ENCODE peak calls at places on chromosomes 7 and 10, in six cellular contexts. One of them, this sample, is unnamed. For H3K27me3, the result is how much of the 10 kb centered on the place peaks cover.

GRCh38 chr10:12954866-12955265 is 46.6 kb downstream of the CCDC3 start:
- DNase-seq in spleen: no peak
- DNase-seq in SK-N-SH: no peak
- DNase-seq in ovary: no peak
- DNase-seq in suprapubic skin: no peak
- DNase-seq in AG04450: no peak
- DNase-seq in this sample: no peak

GRCh38 chr7:80950550-80950967 is 31.7 kb upstream of the SEMA3C start:
- DNase-seq in spleen: no peak
- DNase-seq in SK-N-SH: no peak
- DNase-seq in ovary: no peak
- DNase-seq in suprapubic skin: no peak
- DNase-seq in AG04450: no peak
- DNase-seq in this sample: no peak

GRCh38 chr7:17392846-17393245 is 94.4 kb downstream of the AHR start:
- DNase-seq in spleen: no peak
- DNase-seq in SK-N-SH: no peak
- DNase-seq in ovary: no peak
- DNase-seq in suprapubic skin: no peak
- DNase-seq in AG04450: peak
- DNase-seq in this sample: no peak

GRCh38 chr7:116810267-116811116 is 51.9 kb upstream of the CAPZA2 start:
- DNase-seq in spleen: no peak
- DNase-seq in SK-N-SH: no peak
- DNase-seq in ovary: no peak
- DNase-seq in suprapubic skin: no peak
- DNase-seq in AG04450: no peak
- DNase-seq in this sample: peak

GRCh38 chr10:35574924-35575352 is 30.2 kb upstream of the GJD4 start:
- DNase-seq in spleen: no peak
- DNase-seq in SK-N-SH: no peak
- DNase-seq in ovary: no peak
- DNase-seq in suprapubic skin: no peak
- DNase-seq in AG04450: peak
- DNase-seq in this sample: no peak

GRCh38 chr7:2939193-2939885 is 95.2 kb upstream of the GNA12 start:
- DNase-seq in spleen: peak
- DNase-seq in SK-N-SH: no peak
- DNase-seq in ovary: no peak
- DNase-seq in suprapubic skin: peak
- DNase-seq in AG04450: no peak
- DNase-seq in this sample: no peak

GRCh38 chr10:6748981-6749630 is 169.0 kb upstream of the PRKCQ start:
- DNase-seq in spleen: no peak
- DNase-seq in SK-N-SH: no peak
- DNase-seq in ovary: no peak
- DNase-seq in suprapubic skin: no peak
- DNase-seq in AG04450: no peak
- DNase-seq in this sample: no peak

GRCh38 chr10:48606530-48607355 is 1.9 kb upstream of the ARHGAP22 start:
- DNase-seq in spleen: no peak
- DNase-seq in SK-N-SH: no peak
- DNase-seq in ovary: no peak
- DNase-seq in suprapubic skin: peak
- DNase-seq in AG04450: peak
- DNase-seq in this sample: no peak

GRCh38 chr10:22620140-22620857 is 94.1 kb downstream of the PIP4K2A start:
- DNase-seq in spleen: no peak
- DNase-seq in SK-N-SH: peak
- DNase-seq in ovary: peak
- DNase-seq in suprapubic skin: peak
- DNase-seq in AG04450: peak
- DNase-seq in this sample: no peak

GRCh38 chr7:51220226-51220625 is 96.4 kb downstream of the COBL start:
- DNase-seq in spleen: no peak
- DNase-seq in SK-N-SH: no peak
- DNase-seq in ovary: no peak
- DNase-seq in suprapubic skin: no peak
- DNase-seq in AG04450: no peak
- DNase-seq in this sample: no peak

GRCh38 chr7:114418117-114418516 is 3.5 kb downstream of the FOXP2 start:
- DNase-seq in spleen: no peak
- DNase-seq in SK-N-SH: no peak
- DNase-seq in ovary: no peak
- DNase-seq in suprapubic skin: no peak
- DNase-seq in AG04450: no peak
- DNase-seq in this sample: no peak

GRCh38 chr10:13056461-13057077 is 43.4 kb upstream of the OPTN start:
- DNase-seq in spleen: no peak
- DNase-seq in SK-N-SH: peak
- DNase-seq in ovary: peak
- DNase-seq in suprapubic skin: no peak
- DNase-seq in AG04450: peak
- DNase-seq in this sample: no peak

GRCh38 chr7:13188236-13188635 is 500.8 kb downstream of the ARL4A start:
- DNase-seq in spleen: no peak
- DNase-seq in SK-N-SH: no peak
- DNase-seq in ovary: no peak
- DNase-seq in suprapubic skin: no peak
- DNase-seq in AG04450: no peak
- DNase-seq in this sample: no peak

GRCh38 chr10:30091136-30091535 is 31.8 kb upstream of the JCAD start:
- DNase-seq in spleen: no peak
- DNase-seq in SK-N-SH: no peak
- DNase-seq in ovary: no peak
- DNase-seq in suprapubic skin: no peak
- DNase-seq in AG04450: no peak
- DNase-seq in this sample: no peak

GRCh38 chr10:73806176-73806950 is 5.0 kb downstream of the NDST2 start:
- DNase-seq in spleen: no peak
- DNase-seq in SK-N-SH: no peak
- DNase-seq in ovary: no peak
- DNase-seq in suprapubic skin: no peak
- DNase-seq in AG04450: no peak
- DNase-seq in this sample: no peak

GRCh38 chr10:43202657-43203490 is 64.0 kb downstream of the RASGEF1A start:
- DNase-seq in spleen: peak
- DNase-seq in SK-N-SH: peak
- DNase-seq in ovary: peak
- DNase-seq in suprapubic skin: peak
- DNase-seq in AG04450: no peak
- DNase-seq in this sample: no peak

GRCh38 chr7:36777062-36777461 is 52.8 kb upstream of the AOAH start:
- DNase-seq in spleen: no peak
- DNase-seq in SK-N-SH: no peak
- DNase-seq in ovary: no peak
- DNase-seq in suprapubic skin: no peak
- DNase-seq in AG04450: no peak
- DNase-seq in this sample: no peak

GRCh38 chr10:114943000-114943399 is 5.0 kb downstream of the TRUB1 start:
- DNase-seq in spleen: no peak
- DNase-seq in SK-N-SH: no peak
- DNase-seq in ovary: no peak
- DNase-seq in suprapubic skin: no peak
- DNase-seq in AG04450: no peak
- DNase-seq in this sample: no peak

GRCh38 chr7:143398616-143399015 is 10.0 kb downstream of the EPHA1 start:
- DNase-seq in spleen: peak
- DNase-seq in SK-N-SH: no peak
- DNase-seq in ovary: no peak
- DNase-seq in suprapubic skin: no peak
- DNase-seq in AG04450: no peak
- DNase-seq in this sample: no peak

GRCh38 chr7:81684513-81685262 is 85.2 kb downstream of the HGF start:
- DNase-seq in spleen: peak
- DNase-seq in SK-N-SH: peak
- DNase-seq in ovary: peak
- DNase-seq in suprapubic skin: peak
- DNase-seq in AG04450: peak
- DNase-seq in this sample: peak

GRCh38 chr10:21675157-21675796 is 141.2 kb downstream of the MLLT10 start:
- DNase-seq in spleen: no peak
- DNase-seq in SK-N-SH: peak
- DNase-seq in ovary: no peak
- DNase-seq in suprapubic skin: no peak
- DNase-seq in AG04450: no peak
- DNase-seq in this sample: peak

GRCh38 chr10:122279725-122280141 is 8.6 kb downstream of the BTBD16 start:
- DNase-seq in spleen: no peak
- DNase-seq in SK-N-SH: peak
- DNase-seq in ovary: peak
- DNase-seq in suprapubic skin: no peak
- DNase-seq in AG04450: no peak
- DNase-seq in this sample: peak

GRCh38 chr7:47556511-47557180 is 25.3 kb downstream of the TNS3 start:
- DNase-seq in spleen: peak
- DNase-seq in SK-N-SH: no peak
- DNase-seq in ovary: no peak
- DNase-seq in suprapubic skin: no peak
- DNase-seq in AG04450: no peak
- DNase-seq in this sample: no peak

GRCh38 chr7:101933685-101934084 is 116.3 kb downstream of the CUX1 start:
- DNase-seq in spleen: no peak
- DNase-seq in SK-N-SH: no peak
- DNase-seq in ovary: no peak
- DNase-seq in suprapubic skin: no peak
- DNase-seq in AG04450: no peak
- DNase-seq in this sample: no peak

GRCh38 chr7:141617280-141617679 is 66.1 kb downstream of the AGK start:
- DNase-seq in spleen: no peak
- DNase-seq in SK-N-SH: no peak
- DNase-seq in ovary: no peak
- DNase-seq in suprapubic skin: no peak
- DNase-seq in AG04450: no peak
- DNase-seq in this sample: no peak

GRCh38 chr10:104045151-104046089 is 40.3 kb downstream of the COL17A1 start:
- DNase-seq in spleen: no peak
- DNase-seq in SK-N-SH: peak
- DNase-seq in ovary: peak
- DNase-seq in suprapubic skin: no peak
- DNase-seq in AG04450: peak
- DNase-seq in this sample: peak

GRCh38 chr10:96228408-96229019 is 42.9 kb downstream of the BLNK start:
- DNase-seq in spleen: no peak
- DNase-seq in SK-N-SH: no peak
- DNase-seq in ovary: no peak
- DNase-seq in suprapubic skin: no peak
- DNase-seq in AG04450: no peak
- DNase-seq in this sample: peak

GRCh38 chr7:80145780-80146422 is 11.3 kb downstream of the GNAI1 start:
- DNase-seq in spleen: no peak
- DNase-seq in SK-N-SH: no peak
- DNase-seq in ovary: no peak
- DNase-seq in suprapubic skin: no peak
- DNase-seq in AG04450: peak
- DNase-seq in this sample: no peak

GRCh38 chr7:449249-450019 is 70.2 kb downstream of the PDGFA start:
- DNase-seq in spleen: no peak
- DNase-seq in SK-N-SH: no peak
- DNase-seq in ovary: no peak
- DNase-seq in suprapubic skin: no peak
- DNase-seq in AG04450: no peak
- DNase-seq in this sample: no peak

GRCh38 chr7:347001-347590 is 57.1 kb downstream of the FOXL3 start:
- DNase-seq in spleen: no peak
- DNase-seq in SK-N-SH: no peak
- DNase-seq in ovary: no peak
- DNase-seq in suprapubic skin: no peak
- DNase-seq in AG04450: no peak
- DNase-seq in this sample: no peak

GRCh38 chr10:120824864-120825263 is 26.3 kb upstream of the WDR11 start:
- DNase-seq in spleen: no peak
- DNase-seq in SK-N-SH: peak
- DNase-seq in ovary: no peak
- DNase-seq in suprapubic skin: no peak
- DNase-seq in AG04450: no peak
- DNase-seq in this sample: peak

GRCh38 chr10:117741524-117741923 is 199.0 kb downstream of the EMX2 start:
- DNase-seq in spleen: no peak
- DNase-seq in SK-N-SH: no peak
- DNase-seq in ovary: no peak
- DNase-seq in suprapubic skin: no peak
- DNase-seq in AG04450: no peak
- DNase-seq in this sample: no peak

GRCh38 chr10:117746541-117747195 is 204.1 kb downstream of the EMX2 start:
- DNase-seq in spleen: no peak
- DNase-seq in SK-N-SH: no peak
- DNase-seq in ovary: no peak
- DNase-seq in suprapubic skin: no peak
- DNase-seq in AG04450: no peak
- DNase-seq in this sample: no peak

GRCh38 chr10:117745301-117745700 is 202.8 kb downstream of the EMX2 start:
- DNase-seq in spleen: no peak
- DNase-seq in SK-N-SH: no peak
- DNase-seq in ovary: no peak
- DNase-seq in suprapubic skin: no peak
- DNase-seq in AG04450: no peak
- DNase-seq in this sample: no peak

GRCh38 chr10:117740696-117741222 is 198.2 kb downstream of the EMX2 start:
- DNase-seq in spleen: no peak
- DNase-seq in SK-N-SH: no peak
- DNase-seq in ovary: no peak
- DNase-seq in suprapubic skin: no peak
- DNase-seq in AG04450: no peak
- DNase-seq in this sample: no peak

GRCh38 chr10:117743517-117743916 is 201.0 kb downstream of the EMX2 start:
- DNase-seq in spleen: no peak
- DNase-seq in SK-N-SH: no peak
- DNase-seq in ovary: no peak
- DNase-seq in suprapubic skin: no peak
- DNase-seq in AG04450: no peak
- DNase-seq in this sample: no peak
- H3K27me3 ChIP-seq in spleen: under half
- H3K27me3 ChIP-seq in SK-N-SH: under half
- H3K27me3 ChIP-seq in ovary: under half
- H3K27me3 ChIP-seq in suprapubic skin: under half
- H3K27me3 ChIP-seq in AG04450: under half
- H3K27me3 ChIP-seq in this sample: under half

GRCh38 chr7:100895956-100896742 is 461 bp upstream of the ACHE start:
- DNase-seq in spleen: peak
- DNase-seq in SK-N-SH: peak
- DNase-seq in ovary: peak
- DNase-seq in suprapubic skin: no peak
- DNase-seq in AG04450: no peak
- DNase-seq in this sample: no peak
- H3K27me3 ChIP-seq in spleen: half or more
- H3K27me3 ChIP-seq in SK-N-SH: under half
- H3K27me3 ChIP-seq in ovary: under half
- H3K27me3 ChIP-seq in suprapubic skin: half or more
- H3K27me3 ChIP-seq in AG04450: under half
- H3K27me3 ChIP-seq in this sample: under half

GRCh38 chr7:147541261-147541660 is 1049.3 kb upstream of the C7orf33 start:
- DNase-seq in spleen: no peak
- DNase-seq in SK-N-SH: no peak
- DNase-seq in ovary: no peak
- DNase-seq in suprapubic skin: no peak
- DNase-seq in AG04450: no peak
- DNase-seq in this sample: no peak
- H3K27me3 ChIP-seq in spleen: under half
- H3K27me3 ChIP-seq in SK-N-SH: under half
- H3K27me3 ChIP-seq in ovary: under half
- H3K27me3 ChIP-seq in suprapubic skin: under half
- H3K27me3 ChIP-seq in AG04450: under half
- H3K27me3 ChIP-seq in this sample: under half

GRCh38 chr10:44757551-44758205 is 153.5 kb upstream of the TMEM72 start:
- DNase-seq in spleen: no peak
- DNase-seq in SK-N-SH: no peak
- DNase-seq in ovary: no peak
- DNase-seq in suprapubic skin: no peak
- DNase-seq in AG04450: no peak
- DNase-seq in this sample: no peak
- H3K27me3 ChIP-seq in spleen: under half
- H3K27me3 ChIP-seq in SK-N-SH: under half
- H3K27me3 ChIP-seq in ovary: under half
- H3K27me3 ChIP-seq in suprapubic skin: under half
- H3K27me3 ChIP-seq in AG04450: under half
- H3K27me3 ChIP-seq in this sample: under half

This sample was measured in HepG2.